ENCODE peak calls at places on chromosomes 11 and 22, in ten cellular contexts. One of them, this sample, is unnamed.

GRCh38 chr11:40397141-40397540 is 1062.3 kb downstream of the LRRC4C start:
- DNase-seq in activated CD4-positive, alpha-beta T cell treated with anti-CD3 and anti-CD28 coated beads for 48 hours: no peak
- DNase-seq in cardiac septum: no peak
- DNase-seq in Caco-2: no peak
- DNase-seq in T-helper 2 cell: no peak
- DNase-seq in activated naive CD4-positive, alpha-beta T cell treated with anti-CD3 and anti-CD28 coated beads, Interleukin-2, amount 10 ng/mL, durations not matched to agents 7 days and 5 days: no peak
- DNase-seq in neuronal stem cell: no peak
- DNase-seq in NCI-H1092: no peak
- DNase-seq in activated CD4-positive, CD25-positive, alpha-beta regulatory T cell treated with anti-CD3 and anti-CD28 coated beads, Interleukin-2, amount 50 U/mL, for 72 hours: no peak
- DNase-seq in amniotic stem cell: no peak
- DNase-seq in this sample: no peak

GRCh38 chr11:77171885-77172665 is 44.0 kb downstream of the MYO7A start:
- DNase-seq in Caco-2: peak
- DNase-seq in amniotic stem cell: no peak
- DNase-seq in cardiac septum: no peak
- DNase-seq in activated CD4-positive, CD25-positive, alpha-beta regulatory T cell treated with anti-CD3 and anti-CD28 coated beads, Interleukin-2, amount 50 U/mL, for 72 hours: no peak
- DNase-seq in activated naive CD4-positive, alpha-beta T cell treated with anti-CD3 and anti-CD28 coated beads, Interleukin-2, amount 10 ng/mL, durations not matched to agents 7 days and 5 days: no peak
- DNase-seq in NCI-H1092: no peak
- DNase-seq in neuronal stem cell: peak
- DNase-seq in activated CD4-positive, alpha-beta T cell treated with anti-CD3 and anti-CD28 coated beads for 48 hours: no peak
- DNase-seq in T-helper 2 cell: no peak
- DNase-seq in this sample: no peak

GRCh38 chr11:43327987-43328386 is 16.2 kb downstream of the API5 start:
- DNase-seq in activated naive CD4-positive, alpha-beta T cell treated with anti-CD3 and anti-CD28 coated beads, Interleukin-2, amount 10 ng/mL, durations not matched to agents 7 days and 5 days: no peak
- DNase-seq in cardiac septum: no peak
- DNase-seq in activated CD4-positive, CD25-positive, alpha-beta regulatory T cell treated with anti-CD3 and anti-CD28 coated beads, Interleukin-2, amount 50 U/mL, for 72 hours: no peak
- DNase-seq in amniotic stem cell: peak
- DNase-seq in T-helper 2 cell: no peak
- DNase-seq in neuronal stem cell: no peak
- DNase-seq in activated CD4-positive, alpha-beta T cell treated with anti-CD3 and anti-CD28 coated beads for 48 hours: no peak
- DNase-seq in Caco-2: no peak
- DNase-seq in NCI-H1092: no peak
- DNase-seq in this sample: peak

GRCh38 chr11:48037709-48038468 is 57.5 kb downstream of the PTPRJ start:
- DNase-seq in Caco-2: no peak
- DNase-seq in activated CD4-positive, alpha-beta T cell treated with anti-CD3 and anti-CD28 coated beads for 48 hours: no peak
- DNase-seq in activated naive CD4-positive, alpha-beta T cell treated with anti-CD3 and anti-CD28 coated beads, Interleukin-2, amount 10 ng/mL, durations not matched to agents 7 days and 5 days: no peak
- DNase-seq in neuronal stem cell: no peak
- DNase-seq in amniotic stem cell: no peak
- DNase-seq in T-helper 2 cell: no peak
- DNase-seq in activated CD4-positive, CD25-positive, alpha-beta regulatory T cell treated with anti-CD3 and anti-CD28 coated beads, Interleukin-2, amount 50 U/mL, for 72 hours: no peak
- DNase-seq in NCI-H1092: no peak
- DNase-seq in cardiac septum: no peak
- DNase-seq in this sample: no peak

GRCh38 chr11:67347964-67348749 is 5.2 kb downstream of the POLD4 start:
- DNase-seq in activated CD4-positive, CD25-positive, alpha-beta regulatory T cell treated with anti-CD3 and anti-CD28 coated beads, Interleukin-2, amount 50 U/mL, for 72 hours: no peak
- DNase-seq in activated CD4-positive, alpha-beta T cell treated with anti-CD3 and anti-CD28 coated beads for 48 hours: no peak
- DNase-seq in Caco-2: peak
- DNase-seq in cardiac septum: no peak
- DNase-seq in amniotic stem cell: no peak
- DNase-seq in T-helper 2 cell: no peak
- DNase-seq in NCI-H1092: no peak
- DNase-seq in neuronal stem cell: no peak
- DNase-seq in activated naive CD4-positive, alpha-beta T cell treated with anti-CD3 and anti-CD28 coated beads, Interleukin-2, amount 10 ng/mL, durations not matched to agents 7 days and 5 days: no peak
- DNase-seq in this sample: no peak

GRCh38 chr11:94735907-94736306 is 32.2 kb upstream of the AMOTL1 start:
- DNase-seq in cardiac septum: no peak
- DNase-seq in activated CD4-positive, CD25-positive, alpha-beta regulatory T cell treated with anti-CD3 and anti-CD28 coated beads, Interleukin-2, amount 50 U/mL, for 72 hours: no peak
- DNase-seq in activated naive CD4-positive, alpha-beta T cell treated with anti-CD3 and anti-CD28 coated beads, Interleukin-2, amount 10 ng/mL, durations not matched to agents 7 days and 5 days: no peak
- DNase-seq in neuronal stem cell: no peak
- DNase-seq in activated CD4-positive, alpha-beta T cell treated with anti-CD3 and anti-CD28 coated beads for 48 hours: no peak
- DNase-seq in T-helper 2 cell: no peak
- DNase-seq in Caco-2: no peak
- DNase-seq in amniotic stem cell: no peak
- DNase-seq in NCI-H1092: no peak
- DNase-seq in this sample: no peak

GRCh38 chr22:49803667-49804375 is 23.9 kb downstream of the BRD1 start:
- DNase-seq in activated CD4-positive, CD25-positive, alpha-beta regulatory T cell treated with anti-CD3 and anti-CD28 coated beads, Interleukin-2, amount 50 U/mL, for 72 hours: no peak
- DNase-seq in NCI-H1092: no peak
- DNase-seq in cardiac septum: no peak
- DNase-seq in T-helper 2 cell: no peak
- DNase-seq in neuronal stem cell: no peak
- DNase-seq in Caco-2: no peak
- DNase-seq in activated naive CD4-positive, alpha-beta T cell treated with anti-CD3 and anti-CD28 coated beads, Interleukin-2, amount 10 ng/mL, durations not matched to agents 7 days and 5 days: no peak
- DNase-seq in amniotic stem cell: no peak
- DNase-seq in activated CD4-positive, alpha-beta T cell treated with anti-CD3 and anti-CD28 coated beads for 48 hours: no peak
- DNase-seq in this sample: no peak

GRCh38 chr11:59822989-59823566 is 12.5 kb upstream of the MRPL16 start:
- DNase-seq in cardiac septum: no peak
- DNase-seq in NCI-H1092: peak
- DNase-seq in activated naive CD4-positive, alpha-beta T cell treated with anti-CD3 and anti-CD28 coated beads, Interleukin-2, amount 10 ng/mL, durations not matched to agents 7 days and 5 days: peak
- DNase-seq in T-helper 2 cell: no peak
- DNase-seq in amniotic stem cell: peak
- DNase-seq in activated CD4-positive, CD25-positive, alpha-beta regulatory T cell treated with anti-CD3 and anti-CD28 coated beads, Interleukin-2, amount 50 U/mL, for 72 hours: no peak
- DNase-seq in neuronal stem cell: peak
- DNase-seq in activated CD4-positive, alpha-beta T cell treated with anti-CD3 and anti-CD28 coated beads for 48 hours: peak
- DNase-seq in Caco-2: peak
- DNase-seq in this sample: peak

GRCh38 chr11:17293308-17293707 is 16.8 kb downstream of the NUCB2 start:
- DNase-seq in T-helper 2 cell: no peak
- DNase-seq in NCI-H1092: no peak
- DNase-seq in activated naive CD4-positive, alpha-beta T cell treated with anti-CD3 and anti-CD28 coated beads, Interleukin-2, amount 10 ng/mL, durations not matched to agents 7 days and 5 days: no peak
- DNase-seq in Caco-2: no peak
- DNase-seq in activated CD4-positive, alpha-beta T cell treated with anti-CD3 and anti-CD28 coated beads for 48 hours: no peak
- DNase-seq in cardiac septum: no peak
- DNase-seq in activated CD4-positive, CD25-positive, alpha-beta regulatory T cell treated with anti-CD3 and anti-CD28 coated beads, Interleukin-2, amount 50 U/mL, for 72 hours: no peak
- DNase-seq in neuronal stem cell: no peak
- DNase-seq in amniotic stem cell: no peak
- DNase-seq in this sample: no peak

GRCh38 chr22:20002661-20003060 is 14.0 kb downstream of the ARVCF start:
- DNase-seq in neuronal stem cell: no peak
- DNase-seq in T-helper 2 cell: no peak
- DNase-seq in activated CD4-positive, CD25-positive, alpha-beta regulatory T cell treated with anti-CD3 and anti-CD28 coated beads, Interleukin-2, amount 50 U/mL, for 72 hours: no peak
- DNase-seq in cardiac septum: no peak
- DNase-seq in activated CD4-positive, alpha-beta T cell treated with anti-CD3 and anti-CD28 coated beads for 48 hours: no peak
- DNase-seq in Caco-2: no peak
- DNase-seq in activated naive CD4-positive, alpha-beta T cell treated with anti-CD3 and anti-CD28 coated beads, Interleukin-2, amount 10 ng/mL, durations not matched to agents 7 days and 5 days: no peak
- DNase-seq in NCI-H1092: no peak
- DNase-seq in amniotic stem cell: no peak
- DNase-seq in this sample: no peak

GRCh38 chr11:100681064-100681502 is 6.0 kb upstream of the ARHGAP42 start:
- DNase-seq in amniotic stem cell: no peak
- DNase-seq in cardiac septum: no peak
- DNase-seq in NCI-H1092: peak
- DNase-seq in activated CD4-positive, alpha-beta T cell treated with anti-CD3 and anti-CD28 coated beads for 48 hours: peak
- DNase-seq in T-helper 2 cell: no peak
- DNase-seq in activated naive CD4-positive, alpha-beta T cell treated with anti-CD3 and anti-CD28 coated beads, Interleukin-2, amount 10 ng/mL, durations not matched to agents 7 days and 5 days: peak
- DNase-seq in Caco-2: peak
- DNase-seq in activated CD4-positive, CD25-positive, alpha-beta regulatory T cell treated with anti-CD3 and anti-CD28 coated beads, Interleukin-2, amount 50 U/mL, for 72 hours: no peak
- DNase-seq in neuronal stem cell: no peak
- DNase-seq in this sample: peak

GRCh38 chr11:91981995-91982394 is 242.6 kb upstream of the FAT3 start:
- DNase-seq in activated CD4-positive, CD25-positive, alpha-beta regulatory T cell treated with anti-CD3 and anti-CD28 coated beads, Interleukin-2, amount 50 U/mL, for 72 hours: no peak
- DNase-seq in activated CD4-positive, alpha-beta T cell treated with anti-CD3 and anti-CD28 coated beads for 48 hours: no peak
- DNase-seq in amniotic stem cell: no peak
- DNase-seq in T-helper 2 cell: no peak
- DNase-seq in cardiac septum: no peak
- DNase-seq in Caco-2: no peak
- DNase-seq in NCI-H1092: no peak
- DNase-seq in neuronal stem cell: no peak
- DNase-seq in activated naive CD4-positive, alpha-beta T cell treated with anti-CD3 and anti-CD28 coated beads, Interleukin-2, amount 10 ng/mL, durations not matched to agents 7 days and 5 days: no peak
- DNase-seq in this sample: peak

GRCh38 chr11:34281256-34281655 is 76.6 kb downstream of the ABTB2 start:
- DNase-seq in activated CD4-positive, alpha-beta T cell treated with anti-CD3 and anti-CD28 coated beads for 48 hours: no peak
- DNase-seq in activated naive CD4-positive, alpha-beta T cell treated with anti-CD3 and anti-CD28 coated beads, Interleukin-2, amount 10 ng/mL, durations not matched to agents 7 days and 5 days: no peak
- DNase-seq in Caco-2: no peak
- DNase-seq in NCI-H1092: no peak
- DNase-seq in neuronal stem cell: no peak
- DNase-seq in activated CD4-positive, CD25-positive, alpha-beta regulatory T cell treated with anti-CD3 and anti-CD28 coated beads, Interleukin-2, amount 50 U/mL, for 72 hours: no peak
- DNase-seq in T-helper 2 cell: no peak
- DNase-seq in cardiac septum: no peak
- DNase-seq in amniotic stem cell: no peak
- DNase-seq in this sample: no peak

GRCh38 chr11:67633758-67634365 is 4.1 kb upstream of the NUDT8 start:
- DNase-seq in T-helper 2 cell: no peak
- DNase-seq in neuronal stem cell: no peak
- DNase-seq in activated CD4-positive, CD25-positive, alpha-beta regulatory T cell treated with anti-CD3 and anti-CD28 coated beads, Interleukin-2, amount 50 U/mL, for 72 hours: no peak
- DNase-seq in activated naive CD4-positive, alpha-beta T cell treated with anti-CD3 and anti-CD28 coated beads, Interleukin-2, amount 10 ng/mL, durations not matched to agents 7 days and 5 days: peak
- DNase-seq in Caco-2: no peak
- DNase-seq in NCI-H1092: no peak
- DNase-seq in amniotic stem cell: no peak
- DNase-seq in activated CD4-positive, alpha-beta T cell treated with anti-CD3 and anti-CD28 coated beads for 48 hours: no peak
- DNase-seq in cardiac septum: no peak
- DNase-seq in this sample: no peak

GRCh38 chr11:73570415-73571114 is 27.3 kb downstream of the FAM168A start:
- DNase-seq in cardiac septum: no peak
- DNase-seq in activated naive CD4-positive, alpha-beta T cell treated with anti-CD3 and anti-CD28 coated beads, Interleukin-2, amount 10 ng/mL, durations not matched to agents 7 days and 5 days: no peak
- DNase-seq in NCI-H1092: no peak
- DNase-seq in activated CD4-positive, alpha-beta T cell treated with anti-CD3 and anti-CD28 coated beads for 48 hours: no peak
- DNase-seq in activated CD4-positive, CD25-positive, alpha-beta regulatory T cell treated with anti-CD3 and anti-CD28 coated beads, Interleukin-2, amount 50 U/mL, for 72 hours: no peak
- DNase-seq in Caco-2: no peak
- DNase-seq in neuronal stem cell: no peak
- DNase-seq in amniotic stem cell: peak
- DNase-seq in T-helper 2 cell: no peak
- DNase-seq in this sample: no peak

GRCh38 chr11:1744137-1744878 is 6.1 kb downstream of the IFITM10 start:
- DNase-seq in cardiac septum: peak
- DNase-seq in Caco-2: no peak
- DNase-seq in activated CD4-positive, alpha-beta T cell treated with anti-CD3 and anti-CD28 coated beads for 48 hours: no peak
- DNase-seq in neuronal stem cell: no peak
- DNase-seq in activated naive CD4-positive, alpha-beta T cell treated with anti-CD3 and anti-CD28 coated beads, Interleukin-2, amount 10 ng/mL, durations not matched to agents 7 days and 5 days: no peak
- DNase-seq in amniotic stem cell: no peak
- DNase-seq in NCI-H1092: no peak
- DNase-seq in T-helper 2 cell: no peak
- DNase-seq in activated CD4-positive, CD25-positive, alpha-beta regulatory T cell treated with anti-CD3 and anti-CD28 coated beads, Interleukin-2, amount 50 U/mL, for 72 hours: no peak
- DNase-seq in this sample: no peak

GRCh38 chr11:2932850-2933251 is 3.6 kb upstream of the PHLDA2 start:
- DNase-seq in amniotic stem cell: no peak
- DNase-seq in activated CD4-positive, alpha-beta T cell treated with anti-CD3 and anti-CD28 coated beads for 48 hours: no peak
- DNase-seq in activated naive CD4-positive, alpha-beta T cell treated with anti-CD3 and anti-CD28 coated beads, Interleukin-2, amount 10 ng/mL, durations not matched to agents 7 days and 5 days: no peak
- DNase-seq in activated CD4-positive, CD25-positive, alpha-beta regulatory T cell treated with anti-CD3 and anti-CD28 coated beads, Interleukin-2, amount 50 U/mL, for 72 hours: no peak
- DNase-seq in T-helper 2 cell: no peak
- DNase-seq in cardiac septum: peak
- DNase-seq in neuronal stem cell: no peak
- DNase-seq in Caco-2: no peak
- DNase-seq in NCI-H1092: no peak
- DNase-seq in this sample: peak

GRCh38 chr11:48024635-48025071 is 44.3 kb downstream of the PTPRJ start:
- DNase-seq in activated naive CD4-positive, alpha-beta T cell treated with anti-CD3 and anti-CD28 coated beads, Interleukin-2, amount 10 ng/mL, durations not matched to agents 7 days and 5 days: no peak
- DNase-seq in NCI-H1092: peak
- DNase-seq in activated CD4-positive, alpha-beta T cell treated with anti-CD3 and anti-CD28 coated beads for 48 hours: no peak
- DNase-seq in amniotic stem cell: no peak
- DNase-seq in Caco-2: no peak
- DNase-seq in activated CD4-positive, CD25-positive, alpha-beta regulatory T cell treated with anti-CD3 and anti-CD28 coated beads, Interleukin-2, amount 50 U/mL, for 72 hours: no peak
- DNase-seq in cardiac septum: no peak
- DNase-seq in T-helper 2 cell: no peak
- DNase-seq in neuronal stem cell: no peak
- DNase-seq in this sample: no peak

GRCh38 chr11:133694701-133695100 is 150.6 kb downstream of the SPATA19 start:
- DNase-seq in activated naive CD4-positive, alpha-beta T cell treated with anti-CD3 and anti-CD28 coated beads, Interleukin-2, amount 10 ng/mL, durations not matched to agents 7 days and 5 days: no peak
- DNase-seq in amniotic stem cell: no peak
- DNase-seq in cardiac septum: no peak
- DNase-seq in activated CD4-positive, alpha-beta T cell treated with anti-CD3 and anti-CD28 coated beads for 48 hours: no peak
- DNase-seq in Caco-2: no peak
- DNase-seq in T-helper 2 cell: no peak
- DNase-seq in activated CD4-positive, CD25-positive, alpha-beta regulatory T cell treated with anti-CD3 and anti-CD28 coated beads, Interleukin-2, amount 50 U/mL, for 72 hours: no peak
- DNase-seq in neuronal stem cell: no peak
- DNase-seq in NCI-H1092: no peak
- DNase-seq in this sample: no peak

GRCh38 chr11:18752502-18752901 is 26.5 kb upstream of the IGSF22 start:
- DNase-seq in amniotic stem cell: no peak
- DNase-seq in NCI-H1092: no peak
- DNase-seq in cardiac septum: no peak
- DNase-seq in neuronal stem cell: no peak
- DNase-seq in Caco-2: no peak
- DNase-seq in activated CD4-positive, alpha-beta T cell treated with anti-CD3 and anti-CD28 coated beads for 48 hours: no peak
- DNase-seq in activated naive CD4-positive, alpha-beta T cell treated with anti-CD3 and anti-CD28 coated beads, Interleukin-2, amount 10 ng/mL, durations not matched to agents 7 days and 5 days: no peak
- DNase-seq in T-helper 2 cell: no peak
- DNase-seq in activated CD4-positive, CD25-positive, alpha-beta regulatory T cell treated with anti-CD3 and anti-CD28 coated beads, Interleukin-2, amount 50 U/mL, for 72 hours: no peak
- DNase-seq in this sample: no peak

GRCh38 chr11:1293619-1294015 is 15.8 kb downstream of the TOLLIP start:
- DNase-seq in T-helper 2 cell: no peak
- DNase-seq in amniotic stem cell: no peak
- DNase-seq in activated CD4-positive, alpha-beta T cell treated with anti-CD3 and anti-CD28 coated beads for 48 hours: peak
- DNase-seq in NCI-H1092: no peak
- DNase-seq in activated naive CD4-positive, alpha-beta T cell treated with anti-CD3 and anti-CD28 coated beads, Interleukin-2, amount 10 ng/mL, durations not matched to agents 7 days and 5 days: peak
- DNase-seq in neuronal stem cell: no peak
- DNase-seq in Caco-2: no peak
- DNase-seq in cardiac septum: peak
- DNase-seq in activated CD4-positive, CD25-positive, alpha-beta regulatory T cell treated with anti-CD3 and anti-CD28 coated beads, Interleukin-2, amount 50 U/mL, for 72 hours: no peak
- DNase-seq in this sample: peak

GRCh38 chr11:80970016-80970516 is 1529.2 kb upstream of the TENM4 start:
- DNase-seq in activated CD4-positive, alpha-beta T cell treated with anti-CD3 and anti-CD28 coated beads for 48 hours: no peak
- DNase-seq in activated CD4-positive, CD25-positive, alpha-beta regulatory T cell treated with anti-CD3 and anti-CD28 coated beads, Interleukin-2, amount 50 U/mL, for 72 hours: no peak
- DNase-seq in T-helper 2 cell: no peak
- DNase-seq in cardiac septum: no peak
- DNase-seq in neuronal stem cell: no peak
- DNase-seq in NCI-H1092: no peak
- DNase-seq in amniotic stem cell: no peak
- DNase-seq in activated naive CD4-positive, alpha-beta T cell treated with anti-CD3 and anti-CD28 coated beads, Interleukin-2, amount 10 ng/mL, durations not matched to agents 7 days and 5 days: no peak
- DNase-seq in Caco-2: no peak
- DNase-seq in this sample: no peak